ENCODE peak calls at places on chromosome 21, in ten cellular contexts. R is NCI-H69; D is NCI-H1417; M is ascending aorta; U is heart left ventricle; L is GM04504; Y is stimulated activated CD4-positive, alpha-beta T cell treated with anti-CD3 and anti-CD28 coated beads, TNF-alpha, amount 100 ng/mL, for 4 hours; I is cardiac muscle cell; G is activated T-helper 1 cell treated with anti-CD3 and anti-CD28 coated beads, Interleukin-12 subunit alpha, Interleukin-12 subunit beta, Interleukin-2, Interleukin-4 antibody, amounts not matched to agents 30 ng/mL and 10 ng/mL and 1 ng/mL, durations not matched to agents 14 hours and 24 hours and 36 hours; B is hepatic stellate cell. Z is an unnamed sample.

GRCh38 chr21:43613755-43614638 is 45.3 kb downstream of the HSF2BP start:
- DNase-seq in M (no peak), L (no peak), U (no peak), G (no peak), B (no peak), D (no peak), Y (no peak), R (no peak), I (no peak), Z (no peak)

GRCh38 chr21:41170442-41170841 is 2.5 kb downstream of the BACE2 start:
- DNase-seq in G (no peak), B (peak), R (peak), I (peak), M (no peak), U (peak), D (peak), L (no peak), Y (no peak), Z (peak)

GRCh38 chr21:34274001-34274400 is 89.8 kb upstream of the KCNE2 start:
- DNase-seq in I (no peak), R (no peak), U (no peak), G (no peak), L (no peak), M (no peak), Y (no peak), B (peak), D (no peak), Z (no peak)

GRCh38 chr21:43194303-43195130 is 25.7 kb downstream of the CRYAA start:
- DNase-seq in B (no peak), L (no peak), G (no peak), I (no peak), Y (no peak), D (no peak), M (no peak), U (no peak), R (no peak), Z (peak)

GRCh38 chr21:38699048-38699447 is 106.7 kb upstream of the ETS2 start:
- DNase-seq in I (no peak), U (no peak), L (no peak), Y (no peak), M (no peak), R (no peak), G (no peak), B (no peak), D (no peak), Z (no peak)

GRCh38 chr21:42465008-42465878 is 30.8 kb downstream of the RSPH1 start:
- DNase-seq in B (no peak), M (no peak), Y (no peak), L (no peak), D (no peak), I (no peak), G (no peak), U (no peak), R (no peak), Z (no peak)

GRCh38 chr21:14080040-14080763 is 130.6 kb downstream of the LIPI start:
- DNase-seq in M (no peak), I (no peak), D (no peak), G (no peak), L (no peak), Y (no peak), B (no peak), U (no peak), R (no peak), Z (no peak)

GRCh38 chr21:17660449-17660848 is 47.7 kb upstream of the BTG3 start:
- DNase-seq in D (no peak), L (peak), R (peak), Y (no peak), U (no peak), I (no peak), G (no peak), M (no peak), B (no peak), Z (no peak)

GRCh38 chr21:14486869-14487268 is 59.2 kb downstream of the SAMSN1 start:
- DNase-seq in M (no peak), U (no peak), D (no peak), L (no peak), B (no peak), R (no peak), I (no peak), G (no peak), Y (no peak), Z (no peak)

GRCh38 chr21:46128106-46128982 is 27.0 kb downstream of the FTCD start:
- DNase-seq in M (no peak), B (no peak), G (no peak), U (peak), I (peak), D (no peak), R (no peak), Y (no peak), L (no peak), Z (no peak)

GRCh38 chr21:35345954-35346353 is 296.9 kb upstream of the RUNX1 start:
- DNase-seq in D (no peak), G (no peak), L (no peak), B (no peak), R (no peak), U (no peak), I (no peak), M (no peak), Y (no peak), Z (no peak)

GRCh38 chr21:31634993-31635392 is 24.5 kb upstream of the SOD1 start:
- DNase-seq in I (no peak), U (no peak), D (no peak), B (no peak), G (no peak), Y (no peak), R (no peak), M (no peak), L (no peak), Z (no peak)

GRCh38 chr21:39681257-39681656 is 63.7 kb upstream of the IGSF5 start:
- DNase-seq in I (no peak), M (no peak), B (no peak), Y (no peak), D (no peak), U (no peak), G (no peak), L (no peak), R (no peak), Z (no peak)

GRCh38 chr21:41706678-41707077 is 60.2 kb downstream of the RIPK4 start:
- DNase-seq in M (no peak), D (no peak), Y (no peak), G (no peak), L (no peak), B (no peak), I (peak), U (no peak), R (peak), Z (no peak)

GRCh38 chr21:16002872-16003466 is 273.2 kb downstream of the USP25 start:
- DNase-seq in D (peak), R (no peak), G (no peak), M (no peak), I (no peak), U (no peak), B (no peak), Y (no peak), L (peak), Z (no peak)

GRCh38 chr21:24759348-24760118 is 847.7 kb downstream of the MRPL39 start:
- DNase-seq in G (no peak), D (peak), R (peak), B (no peak), Y (no peak), L (no peak), M (no peak), I (no peak), U (no peak), Z (no peak)

GRCh38 chr21:36994501-36995189 is 11.9 kb upstream of the RIPPLY3 start:
- DNase-seq in M (no peak), U (no peak), R (no peak), B (no peak), I (no peak), L (no peak), G (no peak), D (no peak), Y (no peak), Z (peak)

GRCh38 chr21:37166733-37167132 is 93.7 kb downstream of the TTC3 start:
- DNase-seq in I (peak), D (peak), Y (no peak), G (no peak), R (peak), L (no peak), B (no peak), M (no peak), U (no peak), Z (no peak)

GRCh38 chr21:45262616-45263015 is 25.1 kb downstream of the POFUT2 start:
- DNase-seq in B (no peak), L (no peak), I (no peak), U (no peak), R (peak), G (no peak), Y (no peak), D (no peak), M (no peak), Z (peak)

GRCh38 chr21:42234026-42234425 is 15.1 kb downstream of the ABCG1 start:
- DNase-seq in L (no peak), M (no peak), Y (no peak), I (no peak), B (no peak), U (no peak), D (peak), G (no peak), R (peak), Z (no peak)

GRCh38 chr21:42850866-42851391 is 28.4 kb downstream of the WDR4 start:
- DNase-seq in B (peak), U (no peak), Y (no peak), D (no peak), G (no peak), M (no peak), I (peak), L (no peak), R (no peak), Z (peak)